ENCODE peak calls at places on chromosomes 16 and 17, in six cellular contexts. One of them, this sample, is unnamed.

GRCh38 chr17:3827124-3827773 is 18.8 kb downstream of the NCBP3 start:
- DNase-seq in stomach: peak
- DNase-seq in GM10248: peak
- DNase-seq in Peyer's patch: peak
- DNase-seq in AG09309: peak
- DNase-seq in WTC11: peak
- DNase-seq in this sample: peak

GRCh38 chr17:40283662-40284061 is 4.0 kb upstream of the CDC6 start:
- DNase-seq in GM10248: no peak
- DNase-seq in Peyer's patch: no peak
- DNase-seq in WTC11: no peak
- DNase-seq in AG09309: peak
- DNase-seq in stomach: no peak
- DNase-seq in this sample: no peak

GRCh38 chr16:4089811-4090293 is 26.4 kb downstream of the ADCY9 start:
- DNase-seq in stomach: no peak
- DNase-seq in WTC11: no peak
- DNase-seq in AG09309: no peak
- DNase-seq in GM10248: no peak
- DNase-seq in Peyer's patch: no peak
- DNase-seq in this sample: no peak

GRCh38 chr16:3797904-3798811 is 80.8 kb upstream of the TRAP1 start:
- DNase-seq in WTC11: no peak
- DNase-seq in stomach: no peak
- DNase-seq in Peyer's patch: peak
- DNase-seq in GM10248: peak
- DNase-seq in AG09309: no peak
- DNase-seq in this sample: no peak

GRCh38 chr17:76032073-76032779 is 5.1 kb upstream of the EVPL start:
- DNase-seq in stomach: no peak
- DNase-seq in GM10248: no peak
- DNase-seq in AG09309: no peak
- DNase-seq in Peyer's patch: no peak
- DNase-seq in WTC11: no peak
- DNase-seq in this sample: no peak

GRCh38 chr16:6095414-6095813 is 997.8 kb upstream of the EEF2KMT start:
- DNase-seq in GM10248: no peak
- DNase-seq in stomach: no peak
- DNase-seq in AG09309: no peak
- DNase-seq in Peyer's patch: no peak
- DNase-seq in WTC11: no peak
- DNase-seq in this sample: no peak

GRCh38 chr17:81940538-81941483 is 3.7 kb upstream of the PYCR1 start:
- DNase-seq in Peyer's patch: no peak
- DNase-seq in AG09309: no peak
- DNase-seq in WTC11: no peak
- DNase-seq in GM10248: no peak
- DNase-seq in stomach: no peak
- DNase-seq in this sample: no peak

GRCh38 chr16:69112285-69113129 is 7.1 kb downstream of the HAS3 start:
- DNase-seq in Peyer's patch: peak
- DNase-seq in WTC11: peak
- DNase-seq in GM10248: peak
- DNase-seq in stomach: peak
- DNase-seq in AG09309: no peak
- DNase-seq in this sample: no peak

GRCh38 chr16:74309789-74310781 is 13.5 kb downstream of the PSMD7 start:
- DNase-seq in stomach: no peak
- DNase-seq in WTC11: no peak
- DNase-seq in AG09309: peak
- DNase-seq in GM10248: peak
- DNase-seq in Peyer's patch: no peak
- DNase-seq in this sample: no peak

GRCh38 chr17:13728751-13729150 is 127.0 kb upstream of the HS3ST3A1 start:
- DNase-seq in AG09309: no peak
- DNase-seq in GM10248: no peak
- DNase-seq in WTC11: no peak
- DNase-seq in stomach: no peak
- DNase-seq in Peyer's patch: no peak
- DNase-seq in this sample: no peak

GRCh38 chr17:77300016-77300686 is 159.4 kb downstream of the SEC14L1 start:
- DNase-seq in AG09309: no peak
- DNase-seq in stomach: no peak
- DNase-seq in Peyer's patch: peak
- DNase-seq in GM10248: no peak
- DNase-seq in WTC11: no peak
- DNase-seq in this sample: no peak

GRCh38 chr16:19410435-19411153 is 7.1 kb upstream of the TMC5 start:
- DNase-seq in GM10248: peak
- DNase-seq in AG09309: no peak
- DNase-seq in WTC11: peak
- DNase-seq in Peyer's patch: peak
- DNase-seq in stomach: peak
- DNase-seq in this sample: peak

GRCh38 chr17:44360826-44361225 is 2.8 kb downstream of the FAM171A2 start:
- DNase-seq in GM10248: no peak
- DNase-seq in AG09309: no peak
- DNase-seq in Peyer's patch: no peak
- DNase-seq in stomach: no peak
- DNase-seq in WTC11: peak
- DNase-seq in this sample: no peak

GRCh38 chr17:32783602-32784001 is 93.3 kb downstream of the MYO1D start:
- DNase-seq in Peyer's patch: no peak
- DNase-seq in GM10248: peak
- DNase-seq in AG09309: peak
- DNase-seq in stomach: no peak
- DNase-seq in WTC11: no peak
- DNase-seq in this sample: no peak
- TF ChIP-seq CTCF in Peyer's patch: peak
- TF ChIP-seq CTCF in GM10248: peak
- TF ChIP-seq CTCF in AG09309: peak
- TF ChIP-seq CTCF in stomach: peak
- TF ChIP-seq CTCF in WTC11: peak
- TF ChIP-seq CTCF in this sample: peak

GRCh38 chr16:85554114-85554790 is 58.9 kb upstream of the GSE1 start:
- DNase-seq in GM10248: peak
- DNase-seq in stomach: peak
- DNase-seq in WTC11: no peak
- DNase-seq in AG09309: no peak
- DNase-seq in Peyer's patch: peak
- DNase-seq in this sample: no peak

GRCh38 chr16:85552980-85553435 is 60.1 kb upstream of the GSE1 start:
- DNase-seq in GM10248: no peak
- DNase-seq in stomach: no peak
- DNase-seq in Peyer's patch: no peak
- DNase-seq in WTC11: no peak
- DNase-seq in AG09309: no peak
- DNase-seq in this sample: no peak

GRCh38 chr16:85554791-85555548 is 58.2 kb upstream of the GSE1 start:
- DNase-seq in WTC11: no peak
- DNase-seq in stomach: peak
- DNase-seq in AG09309: no peak
- DNase-seq in GM10248: peak
- DNase-seq in Peyer's patch: peak
- DNase-seq in this sample: no peak

GRCh38 chr16:85551319-85551978 is 61.7 kb upstream of the GSE1 start:
- DNase-seq in AG09309: no peak
- DNase-seq in stomach: no peak
- DNase-seq in Peyer's patch: no peak
- DNase-seq in GM10248: no peak
- DNase-seq in WTC11: no peak
- DNase-seq in this sample: no peak

DNA sequence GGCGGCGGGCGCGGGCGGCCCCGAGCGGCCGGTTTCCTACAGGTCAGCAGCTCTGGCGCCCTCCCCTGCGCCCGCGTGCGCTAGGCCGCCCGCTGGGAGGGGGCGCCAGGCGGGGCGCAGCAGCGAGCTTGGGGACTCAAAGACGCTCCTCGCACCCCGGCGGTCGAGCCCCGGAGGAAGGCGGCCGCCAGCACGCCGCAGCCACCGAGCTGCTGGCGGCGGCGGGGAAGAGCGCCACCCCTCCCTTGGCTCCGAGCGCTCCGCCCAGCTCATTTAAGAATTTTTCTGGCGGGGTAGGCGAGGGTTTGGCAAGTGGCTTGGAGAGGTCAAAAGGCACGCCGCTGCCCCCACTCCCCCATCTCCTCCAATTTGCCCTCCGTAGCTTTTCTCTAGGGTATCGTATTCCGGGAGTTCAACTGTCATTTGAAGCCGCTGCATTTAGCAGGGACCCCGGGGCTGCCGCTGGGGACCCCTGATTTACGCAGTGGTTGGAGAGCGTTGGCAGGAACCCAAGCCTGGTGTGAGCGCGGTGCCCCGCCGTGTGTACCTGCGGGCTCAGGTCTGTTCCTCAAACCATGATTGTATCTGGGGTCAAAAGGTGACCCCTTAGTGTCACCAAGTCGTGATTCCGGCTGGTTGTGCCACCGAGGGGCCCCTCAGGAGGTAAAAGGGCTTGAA is 59.5 kb upstream of the GSE1 start:
- DNase-seq in stomach: peak
- DNase-seq in WTC11: peak
- DNase-seq in AG09309: no peak
- DNase-seq in Peyer's patch: peak
- DNase-seq in GM10248: peak
- DNase-seq in this sample: no peak
- TF ChIP-seq CTCF in stomach: peak
- TF ChIP-seq CTCF in WTC11: no peak
- TF ChIP-seq CTCF in AG09309: no peak
- TF ChIP-seq CTCF in Peyer's patch: no peak
- TF ChIP-seq CTCF in GM10248: peak
- TF ChIP-seq CTCF in this sample: no peak

DNA sequence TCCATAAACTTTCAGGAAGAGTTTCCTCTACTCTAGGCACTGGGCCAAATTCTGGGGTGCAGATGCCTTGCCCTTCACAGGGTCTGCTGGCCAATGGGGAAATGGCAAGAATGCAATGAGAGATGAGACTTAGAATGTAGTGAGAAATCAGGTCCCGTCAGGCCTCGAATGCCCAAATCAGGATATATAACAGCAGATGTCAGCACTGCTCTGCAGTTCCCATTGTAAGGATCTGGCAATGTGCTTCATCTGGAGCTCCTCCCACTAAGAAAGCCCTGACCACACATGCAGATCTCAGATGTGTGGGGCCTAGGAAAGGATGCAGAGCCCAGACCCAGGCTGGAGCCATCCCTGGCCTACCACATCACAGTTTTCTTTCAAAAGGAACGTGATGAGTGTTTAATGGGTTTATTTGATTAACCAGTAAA is 13.9 kb upstream of the LPCAT2 start:
- DNase-seq in stomach: peak
- DNase-seq in WTC11: no peak
- DNase-seq in Peyer's patch: no peak
- DNase-seq in AG09309: peak
- DNase-seq in GM10248: no peak
- DNase-seq in this sample: peak
- TF ChIP-seq CTCF in stomach: no peak
- TF ChIP-seq CTCF in WTC11: no peak
- TF ChIP-seq CTCF in Peyer's patch: no peak
- TF ChIP-seq CTCF in AG09309: peak
- TF ChIP-seq CTCF in GM10248: no peak
- TF ChIP-seq CTCF in this sample: no peak

DNA sequence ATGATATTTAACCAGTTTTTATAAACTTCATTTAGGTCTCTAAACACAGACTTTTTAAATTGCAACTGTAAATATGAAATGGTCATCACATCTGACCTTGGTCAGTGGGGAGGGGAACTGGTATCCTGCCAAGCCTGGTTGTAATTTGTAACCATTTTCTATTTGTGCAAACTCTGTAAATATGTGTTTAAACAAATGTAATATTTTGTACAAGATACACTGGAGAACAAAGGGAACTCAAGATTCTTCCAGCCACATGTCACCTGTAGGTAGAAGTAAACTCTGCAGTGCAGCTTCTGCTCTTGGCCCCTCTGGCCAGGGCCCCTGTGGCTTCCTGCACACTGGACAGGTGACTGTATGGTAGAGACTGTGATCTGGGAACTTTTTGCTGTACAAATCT is 35.8 kb downstream of the AKAP1 start:
- DNase-seq in Peyer's patch: no peak
- DNase-seq in GM10248: no peak
- DNase-seq in WTC11: no peak
- DNase-seq in AG09309: no peak
- DNase-seq in stomach: no peak
- DNase-seq in this sample: no peak
- TF ChIP-seq CTCF in Peyer's patch: no peak
- TF ChIP-seq CTCF in GM10248: no peak
- TF ChIP-seq CTCF in WTC11: no peak
- TF ChIP-seq CTCF in AG09309: no peak
- TF ChIP-seq CTCF in stomach: no peak
- TF ChIP-seq CTCF in this sample: no peak

GRCh38 chr17:42676424-42677011 is at the start of gene PLEKHH3:
- DNase-seq in WTC11: no peak
- DNase-seq in AG09309: no peak
- DNase-seq in GM10248: no peak
- DNase-seq in Peyer's patch: no peak
- DNase-seq in stomach: no peak
- DNase-seq in this sample: peak
- TF ChIP-seq CTCF in WTC11: no peak
- TF ChIP-seq CTCF in AG09309: no peak
- TF ChIP-seq CTCF in GM10248: no peak
- TF ChIP-seq CTCF in Peyer's patch: no peak
- TF ChIP-seq CTCF in stomach: peak
- TF ChIP-seq CTCF in this sample: no peak